ENCODE peak calls at places on chromosome 3, in four cellular contexts. One of them, this sample, is unnamed.

GRCh38 chr3:179852117-179852886 is 184.4 kb downstream of the PEX5L start:
- DNase-seq in endothelial cell of umbilical vein: peak; percentile 5
- DNase-seq in IMR-90: peak; percentile 92
- DNase-seq in GM12878: no peak
- DNase-seq in this sample: peak; percentile 9

GRCh38 chr3:86938706-86939105 is 52.2 kb downstream of the VGLL3 start:
- DNase-seq in IMR-90: peak; percentile 87
- DNase-seq in endothelial cell of umbilical vein: no peak
- DNase-seq in GM12878: no peak
- DNase-seq in this sample: no peak

GRCh38 chr3:132624790-132625189 is 27.7 kb downstream of the ACKR4 start:
- DNase-seq in GM12878: no peak
- DNase-seq in endothelial cell of umbilical vein: no peak
- DNase-seq in IMR-90: no peak
- DNase-seq in this sample: no peak

GRCh38 chr3:62184559-62184958 is 188.8 kb downstream of the FEZF2 start:
- DNase-seq in IMR-90: no peak
- DNase-seq in GM12878: no peak
- DNase-seq in endothelial cell of umbilical vein: no peak
- DNase-seq in this sample: no peak

GRCh38 chr3:178258121-178258520 is 278.1 kb upstream of the KCNMB2 start:
- DNase-seq in GM12878: no peak
- DNase-seq in IMR-90: no peak
- DNase-seq in endothelial cell of umbilical vein: no peak
- DNase-seq in this sample: peak; percentile 20

GRCh38 chr3:10017636-10018292 is 8.5 kb upstream of the FANCD2 start:
- DNase-seq in GM12878: no peak
- DNase-seq in IMR-90: peak; percentile 89
- DNase-seq in endothelial cell of umbilical vein: no peak
- DNase-seq in this sample: no peak

GRCh38 chr3:47282424-47283192 is at the start of the genes KIF9 and KLHL18:
- DNase-seq in endothelial cell of umbilical vein: peak; percentile 91
- DNase-seq in GM12878: peak; percentile 89
- DNase-seq in IMR-90: peak; percentile 93
- DNase-seq in this sample: peak; percentile 99

GRCh38 chr3:122590581-122590980 is 13.1 kb downstream of the PARP15 start:
- DNase-seq in endothelial cell of umbilical vein: no peak
- DNase-seq in IMR-90: no peak
- DNase-seq in GM12878: no peak
- DNase-seq in this sample: no peak

GRCh38 chr3:46353090-46353489 is 821 bp upstream of the CCR2 start:
- DNase-seq in IMR-90: no peak
- DNase-seq in GM12878: no peak
- DNase-seq in endothelial cell of umbilical vein: no peak
- DNase-seq in this sample: no peak

GRCh38 chr3:12273045-12273695 is 15.7 kb upstream of the PPARG start:
- DNase-seq in endothelial cell of umbilical vein: no peak
- DNase-seq in IMR-90: no peak
- DNase-seq in GM12878: peak; percentile 40
- DNase-seq in this sample: no peak

GRCh38 chr3:67301556-67301955 is 303.4 kb downstream of the KBTBD8 start:
- DNase-seq in GM12878: no peak
- DNase-seq in endothelial cell of umbilical vein: no peak
- DNase-seq in IMR-90: peak; percentile 39
- DNase-seq in this sample: no peak

GRCh38 chr3:87742250-87742649 is 316.6 kb downstream of the CGGBP1 start:
- DNase-seq in endothelial cell of umbilical vein: no peak
- DNase-seq in GM12878: no peak
- DNase-seq in IMR-90: no peak
- DNase-seq in this sample: no peak

GRCh38 chr3:18189651-18190050 is 235.5 kb downstream of the SATB1 start:
- DNase-seq in endothelial cell of umbilical vein: no peak
- DNase-seq in IMR-90: peak; percentile 19
- DNase-seq in GM12878: no peak
- DNase-seq in this sample: no peak

GRCh38 chr3:122416966-122417365 is 1.1 kb upstream of the WDR5B start:
- DNase-seq in IMR-90: no peak
- DNase-seq in endothelial cell of umbilical vein: no peak
- DNase-seq in GM12878: no peak
- DNase-seq in this sample: no peak

GRCh38 chr3:184642623-184643308 is 69.1 kb downstream of the MAGEF1 start:
- DNase-seq in IMR-90: no peak
- DNase-seq in endothelial cell of umbilical vein: no peak
- DNase-seq in GM12878: no peak
- DNase-seq in this sample: no peak

GRCh38 chr3:159828542-159828943 is 160.1 kb upstream of the IL12A start:
- DNase-seq in IMR-90: peak; percentile 68
- DNase-seq in endothelial cell of umbilical vein: peak; percentile 80
- DNase-seq in GM12878: no peak
- DNase-seq in this sample: peak; percentile 33

GRCh38 chr3:125589743-125590142 is 5.6 kb downstream of the OSBPL11 start:
- DNase-seq in IMR-90: no peak
- DNase-seq in GM12878: no peak
- DNase-seq in endothelial cell of umbilical vein: no peak
- DNase-seq in this sample: no peak

GRCh38 chr3:1196997-1197396 is 104.2 kb downstream of the CNTN6 start:
- DNase-seq in endothelial cell of umbilical vein: no peak
- DNase-seq in GM12878: no peak
- DNase-seq in IMR-90: no peak
- DNase-seq in this sample: no peak

GRCh38 chr3:23219552-23219951 is 16.4 kb downstream of the UBE2E2 start:
- DNase-seq in endothelial cell of umbilical vein: no peak
- DNase-seq in GM12878: no peak
- DNase-seq in IMR-90: no peak
- DNase-seq in this sample: no peak

GRCh38 chr3:134822065-134822464 is 27.0 kb downstream of the EPHB1 start:
- DNase-seq in endothelial cell of umbilical vein: no peak
- DNase-seq in GM12878: no peak
- DNase-seq in IMR-90: no peak
- DNase-seq in this sample: no peak

GRCh38 chr3:148280623-148281242 is 417.0 kb upstream of the AGTR1 start:
- DNase-seq in endothelial cell of umbilical vein: no peak
- DNase-seq in GM12878: no peak
- DNase-seq in IMR-90: no peak
- DNase-seq in this sample: peak; percentile 2

GRCh38 chr3:66615643-66616301 is 115.0 kb upstream of the LRIG1 start:
- DNase-seq in endothelial cell of umbilical vein: no peak
- DNase-seq in GM12878: no peak
- DNase-seq in IMR-90: peak; percentile 81
- DNase-seq in this sample: no peak

GRCh38 chr3:69012836-69013255 is 638 bp downstream of the EOGT start:
- DNase-seq in endothelial cell of umbilical vein: peak; percentile 65
- DNase-seq in IMR-90: peak; percentile 67
- DNase-seq in GM12878: no peak
- DNase-seq in this sample: no peak

GRCh38 chr3:10928396-10928960 is 64.1 kb upstream of the SLC6A1 start:
- DNase-seq in GM12878: no peak
- DNase-seq in endothelial cell of umbilical vein: no peak
- DNase-seq in IMR-90: no peak
- DNase-seq in this sample: no peak

GRCh38 chr3:66582721-66583141 is 81.9 kb upstream of the LRIG1 start:
- DNase-seq in endothelial cell of umbilical vein: no peak
- DNase-seq in IMR-90: no peak
- DNase-seq in GM12878: peak; percentile 48
- DNase-seq in this sample: no peak

GRCh38 chr3:45946307-45946706 is 3.0 kb downstream of the CXCR6 start:
- DNase-seq in endothelial cell of umbilical vein: no peak
- DNase-seq in GM12878: no peak
- DNase-seq in IMR-90: no peak
- DNase-seq in this sample: no peak

GRCh38 chr3:160885791-160886286 is 129.8 kb downstream of the PPM1L start:
- DNase-seq in IMR-90: peak; percentile 27
- DNase-seq in GM12878: peak; percentile 13
- DNase-seq in endothelial cell of umbilical vein: peak; percentile 20
- DNase-seq in this sample: no peak

GRCh38 chr3:38575279-38575843 is 74.1 kb downstream of the SCN5A start:
- DNase-seq in endothelial cell of umbilical vein: no peak
- DNase-seq in GM12878: no peak
- DNase-seq in IMR-90: no peak
- DNase-seq in this sample: no peak

GRCh38 chr3:189566550-189566949 is 64.6 kb upstream of the TP63 start:
- DNase-seq in IMR-90: no peak
- DNase-seq in GM12878: no peak
- DNase-seq in endothelial cell of umbilical vein: no peak
- DNase-seq in this sample: no peak

GRCh38 chr3:19264424-19264823 is 116.1 kb downstream of the KCNH8 start:
- DNase-seq in IMR-90: no peak
- DNase-seq in GM12878: no peak
- DNase-seq in endothelial cell of umbilical vein: no peak
- DNase-seq in this sample: no peak
- TF ChIP-seq FOS in IMR-90: no peak
- TF ChIP-seq FOS in GM12878: no peak
- TF ChIP-seq FOS in endothelial cell of umbilical vein: no peak
- TF ChIP-seq FOS in this sample: no peak

GRCh38 chr3:52552089-52552488 is 15.7 kb downstream of the UQCC5 start:
- DNase-seq in IMR-90: no peak
- DNase-seq in endothelial cell of umbilical vein: no peak
- DNase-seq in GM12878: no peak
- DNase-seq in this sample: no peak
- TF ChIP-seq FOS in IMR-90: no peak
- TF ChIP-seq FOS in endothelial cell of umbilical vein: no peak
- TF ChIP-seq FOS in GM12878: no peak
- TF ChIP-seq FOS in this sample: no peak

GRCh38 chr3:14428087-14429067 is 26.0 kb downstream of the SLC6A6 start:
- DNase-seq in IMR-90: no peak
- DNase-seq in GM12878: no peak
- DNase-seq in endothelial cell of umbilical vein: no peak
- DNase-seq in this sample: no peak

GRCh38 chr3:14425574-14426304 is 23.3 kb downstream of the SLC6A6 start:
- DNase-seq in endothelial cell of umbilical vein: no peak
- DNase-seq in IMR-90: no peak
- DNase-seq in GM12878: no peak
- DNase-seq in this sample: no peak

GRCh38 chr3:14424711-14425573 is 22.5 kb downstream of the SLC6A6 start:
- DNase-seq in IMR-90: peak; percentile 73
- DNase-seq in GM12878: no peak
- DNase-seq in endothelial cell of umbilical vein: no peak
- DNase-seq in this sample: peak; percentile 52

GRCh38 chr3:14423963-14424362 is 21.6 kb downstream of the SLC6A6 start:
- DNase-seq in GM12878: no peak
- DNase-seq in IMR-90: peak; percentile 54
- DNase-seq in endothelial cell of umbilical vein: no peak
- DNase-seq in this sample: no peak

GRCh38 chr3:14426305-14426620 is 23.9 kb downstream of the SLC6A6 start:
- DNase-seq in GM12878: no peak
- DNase-seq in IMR-90: no peak
- DNase-seq in endothelial cell of umbilical vein: no peak
- DNase-seq in this sample: no peak
- TF ChIP-seq FOS in GM12878: no peak
- TF ChIP-seq FOS in IMR-90: no peak
- TF ChIP-seq FOS in endothelial cell of umbilical vein: no peak
- TF ChIP-seq FOS in this sample: no peak

GRCh38 chr3:64945171-64945684 is 257.4 kb upstream of the ADAMTS9 start:
- DNase-seq in IMR-90: no peak
- DNase-seq in endothelial cell of umbilical vein: peak; percentile 93
- DNase-seq in GM12878: no peak
- DNase-seq in this sample: peak; percentile 8

GRCh38 chr3:64939747-64940450 is 252.1 kb upstream of the ADAMTS9 start:
- DNase-seq in IMR-90: no peak
- DNase-seq in endothelial cell of umbilical vein: no peak
- DNase-seq in GM12878: no peak
- DNase-seq in this sample: no peak

GRCh38 chr3:64943861-64944260 is 256.1 kb upstream of the ADAMTS9 start:
- DNase-seq in endothelial cell of umbilical vein: no peak
- DNase-seq in IMR-90: no peak
- DNase-seq in GM12878: no peak
- DNase-seq in this sample: no peak

GRCh38 chr3:64939309-64939708 is 251.5 kb upstream of the ADAMTS9 start:
- DNase-seq in GM12878: no peak
- DNase-seq in IMR-90: no peak
- DNase-seq in endothelial cell of umbilical vein: no peak
- DNase-seq in this sample: no peak

GRCh38 chr3:64940949-64941348 is 253.1 kb upstream of the ADAMTS9 start:
- DNase-seq in IMR-90: no peak
- DNase-seq in endothelial cell of umbilical vein: no peak
- DNase-seq in GM12878: no peak
- DNase-seq in this sample: no peak
- TF ChIP-seq FOS in IMR-90: no peak
- TF ChIP-seq FOS in endothelial cell of umbilical vein: no peak
- TF ChIP-seq FOS in GM12878: no peak
- TF ChIP-seq FOS in this sample: no peak

GRCh38 chr3:104896624-104897023 is 470.1 kb upstream of the ALCAM start:
- DNase-seq in endothelial cell of umbilical vein: no peak
- DNase-seq in IMR-90: peak; percentile 19
- DNase-seq in GM12878: no peak
- DNase-seq in this sample: no peak

GRCh38 chr3:104903064-104903463 is 463.6 kb upstream of the ALCAM start:
- DNase-seq in endothelial cell of umbilical vein: no peak
- DNase-seq in IMR-90: no peak
- DNase-seq in GM12878: no peak
- DNase-seq in this sample: no peak

GRCh38 chr3:104906001-104906639 is 460.6 kb upstream of the ALCAM start:
- DNase-seq in endothelial cell of umbilical vein: no peak
- DNase-seq in IMR-90: no peak
- DNase-seq in GM12878: no peak
- DNase-seq in this sample: no peak

DNA sequence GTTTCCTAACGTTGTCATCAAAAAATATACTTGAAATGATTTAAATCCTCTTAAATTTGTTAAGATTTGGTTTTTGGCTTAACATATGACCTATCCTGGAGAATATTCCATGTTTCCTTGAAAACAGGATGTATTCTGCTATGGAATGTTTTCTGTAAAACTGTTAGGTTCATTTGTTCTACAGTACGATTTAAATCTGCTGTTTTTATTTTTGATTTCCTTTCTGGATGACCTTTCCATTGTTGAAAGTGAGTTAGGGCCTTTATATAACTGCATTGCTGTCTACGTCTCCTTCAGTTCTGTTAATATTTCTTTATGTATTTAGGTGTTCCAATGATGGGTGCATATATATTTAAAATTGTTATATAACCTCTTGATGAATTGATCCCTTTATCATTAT is 465.3 kb upstream of the ALCAM start:
- DNase-seq in GM12878: no peak
- DNase-seq in endothelial cell of umbilical vein: peak; percentile 73
- DNase-seq in IMR-90: no peak
- DNase-seq in this sample: no peak
- TF ChIP-seq FOS in GM12878: no peak
- TF ChIP-seq FOS in endothelial cell of umbilical vein: no peak
- TF ChIP-seq FOS in IMR-90: no peak
- TF ChIP-seq FOS in this sample: no peak

GRCh38 chr3:27746838-27747237 is 24.7 kb upstream of the EOMES start:
- DNase-seq in IMR-90: no peak
- DNase-seq in GM12878: no peak
- DNase-seq in endothelial cell of umbilical vein: no peak
- DNase-seq in this sample: no peak
- TF ChIP-seq FOS in IMR-90: no peak
- TF ChIP-seq FOS in GM12878: no peak
- TF ChIP-seq FOS in endothelial cell of umbilical vein: no peak
- TF ChIP-seq FOS in this sample: no peak

This sample was measured in K562.